ENCODE peak calls at places on chromosomes 12 and 14, in six cellular contexts. One of them, this sample, is unnamed.
A peak's percentile ranks its signal among the peaks of the same experiment; 100 is the strongest.

GRCh38 chr14:74988993-74989392 is 13.7 kb upstream of the EIF2B2 start:
- DNase-seq in tibial artery: no peak
- DNase-seq in IMR-90: no peak
- DNase-seq in A549: no peak
- DNase-seq in HCT116: no peak
- DNase-seq in CD8-positive, alpha-beta T cell: no peak
- DNase-seq in this sample: no peak

GRCh38 chr12:19158909-19159308 is 29.4 kb downstream of the PLEKHA5 start:
- DNase-seq in A549: no peak
- DNase-seq in IMR-90: peak; percentile 65
- DNase-seq in CD8-positive, alpha-beta T cell: no peak
- DNase-seq in HCT116: no peak
- DNase-seq in tibial artery: no peak
- DNase-seq in this sample: no peak

GRCh38 chr14:34993444-34993843 is 10.7 kb downstream of the SRP54 start:
- DNase-seq in HCT116: no peak
- DNase-seq in tibial artery: no peak
- DNase-seq in CD8-positive, alpha-beta T cell: no peak
- DNase-seq in IMR-90: no peak
- DNase-seq in A549: no peak
- DNase-seq in this sample: no peak

GRCh38 chr12:54421175-54421872 is 2.3 kb upstream of the ITGA5 start:
- DNase-seq in HCT116: no peak
- DNase-seq in CD8-positive, alpha-beta T cell: no peak
- DNase-seq in tibial artery: peak; percentile 95
- DNase-seq in IMR-90: peak; percentile 36
- DNase-seq in A549: no peak
- DNase-seq in this sample: no peak

GRCh38 chr14:83047436-83047835 is 1513.8 kb upstream of the SEL1L start:
- DNase-seq in IMR-90: no peak
- DNase-seq in HCT116: no peak
- DNase-seq in CD8-positive, alpha-beta T cell: no peak
- DNase-seq in A549: no peak
- DNase-seq in tibial artery: no peak
- DNase-seq in this sample: no peak

GRCh38 chr12:70664463-70664862 is 27.2 kb upstream of the PTPRB start:
- DNase-seq in CD8-positive, alpha-beta T cell: no peak
- DNase-seq in HCT116: no peak
- DNase-seq in tibial artery: no peak
- DNase-seq in A549: no peak
- DNase-seq in IMR-90: no peak
- DNase-seq in this sample: no peak

GRCh38 chr12:107402041-107403022 is 283.3 kb upstream of the PWP1 start:
- DNase-seq in IMR-90: peak; percentile 62
- DNase-seq in HCT116: peak; percentile 69
- DNase-seq in A549: peak; percentile 47
- DNase-seq in CD8-positive, alpha-beta T cell: peak; percentile 35
- DNase-seq in tibial artery: no peak
- DNase-seq in this sample: no peak

GRCh38 chr14:61573748-61574513 is 121.4 kb upstream of the HIF1A start:
- DNase-seq in A549: no peak
- DNase-seq in tibial artery: no peak
- DNase-seq in IMR-90: peak; percentile 73
- DNase-seq in HCT116: no peak
- DNase-seq in CD8-positive, alpha-beta T cell: no peak
- DNase-seq in this sample: no peak

GRCh38 chr12:52270541-52271070 is 3.8 kb upstream of the KRT86 start:
- DNase-seq in IMR-90: no peak
- DNase-seq in A549: no peak
- DNase-seq in CD8-positive, alpha-beta T cell: no peak
- DNase-seq in tibial artery: no peak
- DNase-seq in HCT116: no peak
- DNase-seq in this sample: no peak

GRCh38 chr12:116094475-116094874 is 183.0 kb downstream of the MED13L start:
- DNase-seq in IMR-90: no peak
- DNase-seq in tibial artery: no peak
- DNase-seq in HCT116: no peak
- DNase-seq in CD8-positive, alpha-beta T cell: no peak
- DNase-seq in A549: no peak
- DNase-seq in this sample: no peak

GRCh38 chr14:93029911-93030555 is 85.7 kb downstream of the ITPK1 start:
- DNase-seq in CD8-positive, alpha-beta T cell: no peak
- DNase-seq in IMR-90: peak; percentile 31
- DNase-seq in tibial artery: no peak
- DNase-seq in HCT116: no peak
- DNase-seq in A549: no peak
- DNase-seq in this sample: no peak

GRCh38 chr14:61337893-61338292 is 16.5 kb downstream of the PRKCH start:
- DNase-seq in A549: no peak
- DNase-seq in HCT116: no peak
- DNase-seq in tibial artery: no peak
- DNase-seq in CD8-positive, alpha-beta T cell: peak; percentile 64
- DNase-seq in IMR-90: no peak
- DNase-seq in this sample: no peak

GRCh38 chr12:60333461-60333860 is 737.6 kb downstream of the SLC16A7 start:
- DNase-seq in A549: no peak
- DNase-seq in CD8-positive, alpha-beta T cell: no peak
- DNase-seq in HCT116: no peak
- DNase-seq in IMR-90: peak; percentile 34
- DNase-seq in tibial artery: no peak
- DNase-seq in this sample: no peak

GRCh38 chr14:73718742-73719251 is 4.6 kb upstream of the PNMA1 start:
- DNase-seq in HCT116: no peak
- DNase-seq in IMR-90: no peak
- DNase-seq in A549: no peak
- DNase-seq in tibial artery: no peak
- DNase-seq in CD8-positive, alpha-beta T cell: no peak
- DNase-seq in this sample: no peak

GRCh38 chr14:33120341-33120740 is 181.7 kb downstream of the NPAS3 start:
- DNase-seq in HCT116: no peak
- DNase-seq in IMR-90: no peak
- DNase-seq in A549: no peak
- DNase-seq in CD8-positive, alpha-beta T cell: no peak
- DNase-seq in tibial artery: no peak
- DNase-seq in this sample: peak; percentile 82

GRCh38 chr14:33765251-33765650 is 185.6 kb downstream of the EGLN3 start:
- DNase-seq in A549: no peak
- DNase-seq in CD8-positive, alpha-beta T cell: no peak
- DNase-seq in IMR-90: no peak
- DNase-seq in tibial artery: no peak
- DNase-seq in HCT116: no peak
- DNase-seq in this sample: no peak

GRCh38 chr12:124397807-124398577 is 103.1 kb downstream of the RFLNA start:
- DNase-seq in tibial artery: peak; percentile 66
- DNase-seq in HCT116: no peak
- DNase-seq in CD8-positive, alpha-beta T cell: no peak
- DNase-seq in IMR-90: peak; percentile 41
- DNase-seq in A549: no peak
- DNase-seq in this sample: no peak

GRCh38 chr12:5442251-5443006 is 10.5 kb downstream of the NTF3 start:
- DNase-seq in tibial artery: no peak
- DNase-seq in CD8-positive, alpha-beta T cell: no peak
- DNase-seq in A549: peak; percentile 24
- DNase-seq in IMR-90: peak; percentile 73
- DNase-seq in HCT116: peak; percentile 39
- DNase-seq in this sample: no peak

GRCh38 chr12:42960087-42960527 is 370.6 kb upstream of the PRICKLE1 start:
- DNase-seq in tibial artery: no peak
- DNase-seq in CD8-positive, alpha-beta T cell: no peak
- DNase-seq in HCT116: peak; percentile 45
- DNase-seq in A549: no peak
- DNase-seq in IMR-90: peak; percentile 2
- DNase-seq in this sample: peak; percentile 34

GRCh38 chr12:116969615-116970575 is 59.1 kb downstream of the FBXW8 start:
- DNase-seq in IMR-90: no peak
- DNase-seq in A549: no peak
- DNase-seq in CD8-positive, alpha-beta T cell: no peak
- DNase-seq in tibial artery: no peak
- DNase-seq in HCT116: no peak
- DNase-seq in this sample: no peak

GRCh38 chr12:127374447-127374846 is 892.5 kb upstream of the TMEM132C start:
- DNase-seq in tibial artery: no peak
- DNase-seq in IMR-90: no peak
- DNase-seq in A549: no peak
- DNase-seq in CD8-positive, alpha-beta T cell: no peak
- DNase-seq in HCT116: no peak
- DNase-seq in this sample: no peak

GRCh38 chr12:27525373-27525772 is 1.4 kb downstream of the PPFIBP1 start:
- DNase-seq in tibial artery: peak; percentile 45
- DNase-seq in IMR-90: peak; percentile 81
- DNase-seq in CD8-positive, alpha-beta T cell: no peak
- DNase-seq in HCT116: no peak
- DNase-seq in A549: peak; percentile 44
- DNase-seq in this sample: peak; percentile 27

GRCh38 chr12:102427542-102427923 is 52.8 kb downstream of the IGF1 start:
- DNase-seq in tibial artery: no peak
- DNase-seq in CD8-positive, alpha-beta T cell: no peak
- DNase-seq in A549: no peak
- DNase-seq in IMR-90: no peak
- DNase-seq in HCT116: no peak
- DNase-seq in this sample: no peak
- H3K27ac ChIP-seq in tibial artery: peak overlapping the region; percentile 67
- H3K27ac ChIP-seq in CD8-positive, alpha-beta T cell: no peak overlapping the region
- H3K27ac ChIP-seq in A549: no peak overlapping the region
- H3K27ac ChIP-seq in IMR-90: peak overlapping the region; percentile 77
- H3K27ac ChIP-seq in HCT116: no peak overlapping the region
- H3K27ac ChIP-seq in this sample: no peak overlapping the region

DNA sequence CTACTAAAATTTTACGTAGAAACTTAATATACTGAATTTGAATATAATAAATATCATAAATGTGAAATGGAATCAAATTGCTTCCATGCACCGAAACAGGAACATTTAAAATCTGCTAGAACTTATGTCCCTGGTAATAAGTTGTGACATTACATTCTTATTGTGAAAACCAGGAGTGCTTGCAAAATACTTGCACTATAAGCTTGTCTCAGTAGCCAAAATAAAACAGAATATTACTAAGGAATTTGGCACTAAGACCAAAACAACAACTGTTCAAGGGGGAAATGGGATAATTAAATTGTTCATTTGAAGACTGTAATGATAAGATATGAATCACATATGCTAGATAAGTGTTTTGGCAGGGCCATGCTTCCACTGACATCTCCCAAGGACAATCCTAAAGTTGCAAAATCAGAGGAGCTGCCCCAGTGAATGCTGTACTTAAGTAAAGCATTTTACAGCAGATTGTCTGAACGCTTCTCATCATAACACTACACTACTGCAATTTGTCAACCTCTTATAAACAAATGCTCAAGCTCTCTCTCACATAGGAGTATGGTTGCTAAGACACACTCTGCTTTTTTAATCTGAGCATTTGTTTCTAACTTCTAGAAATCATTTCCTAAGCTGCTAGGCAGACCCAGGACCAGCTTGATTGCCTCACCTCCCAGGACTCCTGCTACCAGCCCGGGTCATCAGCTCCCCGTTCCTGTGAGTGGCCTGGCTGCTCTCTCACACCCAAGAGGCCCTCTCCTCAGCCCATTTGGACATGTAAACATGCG is 191.4 kb downstream of the PAX9 start:
- DNase-seq in tibial artery: peak; percentile 50
- DNase-seq in HCT116: no peak
- DNase-seq in A549: no peak
- DNase-seq in IMR-90: no peak
- DNase-seq in CD8-positive, alpha-beta T cell: no peak
- DNase-seq in this sample: no peak
- H3K27ac ChIP-seq in tibial artery: no peak overlapping the region
- H3K27ac ChIP-seq in HCT116: no peak overlapping the region
- H3K27ac ChIP-seq in A549: no peak overlapping the region
- H3K27ac ChIP-seq in IMR-90: no peak overlapping the region
- H3K27ac ChIP-seq in CD8-positive, alpha-beta T cell: no peak overlapping the region
- H3K27ac ChIP-seq in this sample: no peak overlapping the region

DNA sequence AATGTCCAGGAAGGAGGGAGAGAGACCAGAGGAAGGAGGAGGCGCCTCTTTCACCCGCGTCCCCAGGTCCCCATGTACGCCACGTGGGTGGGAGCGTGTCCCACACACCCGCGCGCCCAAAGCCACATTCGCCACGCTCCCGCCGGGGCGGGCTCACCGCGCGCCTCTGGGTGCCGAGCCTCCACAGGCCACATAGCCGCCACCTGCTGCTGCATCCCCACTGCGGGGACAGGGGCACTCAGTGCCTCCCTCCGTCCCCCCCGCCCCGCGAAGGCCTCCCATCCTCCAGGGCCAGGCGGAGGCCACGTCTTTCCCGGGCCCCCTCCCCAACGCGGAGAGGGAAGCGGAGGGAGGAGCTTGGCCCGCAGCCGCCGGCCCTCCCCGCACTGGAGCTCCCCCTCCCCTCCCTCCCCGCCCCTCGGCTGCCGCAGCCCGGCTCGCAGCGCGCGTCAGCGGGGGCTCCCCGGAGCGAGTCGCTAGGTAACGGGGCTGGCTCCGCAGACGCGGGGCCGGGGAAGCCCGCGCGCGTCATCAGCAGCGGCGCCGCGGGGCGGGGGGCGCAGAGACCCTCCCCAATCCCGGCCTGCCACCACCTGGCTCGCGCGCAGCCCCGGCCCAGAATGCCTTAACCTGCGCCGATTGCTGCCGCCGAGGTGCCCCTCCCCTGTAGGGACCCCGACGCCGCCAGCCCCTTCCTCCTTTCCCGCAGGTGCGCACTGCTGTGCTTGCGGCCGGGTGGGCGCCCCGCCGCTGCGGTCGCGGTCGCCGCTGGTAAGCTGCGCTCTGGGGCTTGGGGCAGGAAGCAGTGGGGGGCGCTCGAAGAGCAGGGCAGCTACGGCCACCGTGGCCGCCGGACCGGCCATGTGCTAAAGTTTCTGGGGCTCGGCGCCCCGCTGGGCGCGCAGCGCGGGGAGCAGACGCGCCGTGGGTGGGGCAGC is 532 bp upstream of the TUNAR start:
- DNase-seq in tibial artery: no peak
- DNase-seq in IMR-90: no peak
- DNase-seq in A549: no peak
- DNase-seq in CD8-positive, alpha-beta T cell: no peak
- DNase-seq in HCT116: no peak
- DNase-seq in this sample: no peak
- H3K27ac ChIP-seq in tibial artery: no peak overlapping the region
- H3K27ac ChIP-seq in IMR-90: no peak overlapping the region
- H3K27ac ChIP-seq in A549: no peak overlapping the region
- H3K27ac ChIP-seq in CD8-positive, alpha-beta T cell: no peak overlapping the region
- H3K27ac ChIP-seq in HCT116: no peak overlapping the region
- H3K27ac ChIP-seq in this sample: no peak overlapping the region

GRCh38 chr12:118982308-118982707 is 967 bp downstream of the SRRM4 start:
- DNase-seq in HCT116: no peak
- DNase-seq in IMR-90: no peak
- DNase-seq in tibial artery: no peak
- DNase-seq in A549: no peak
- DNase-seq in CD8-positive, alpha-beta T cell: no peak
- DNase-seq in this sample: no peak

GRCh38 chr12:118981285-118982201 is at the start of gene SRRM4:
- DNase-seq in tibial artery: no peak
- DNase-seq in CD8-positive, alpha-beta T cell: no peak
- DNase-seq in HCT116: no peak
- DNase-seq in A549: no peak
- DNase-seq in IMR-90: no peak
- DNase-seq in this sample: no peak

GRCh38 chr12:118983147-118983824 is 1.9 kb downstream of the SRRM4 start:
- DNase-seq in IMR-90: no peak
- DNase-seq in CD8-positive, alpha-beta T cell: no peak
- DNase-seq in tibial artery: no peak
- DNase-seq in A549: no peak
- DNase-seq in HCT116: no peak
- DNase-seq in this sample: no peak

GRCh38 chr12:118986043-118986442 is 4.7 kb downstream of the SRRM4 start:
- DNase-seq in CD8-positive, alpha-beta T cell: no peak
- DNase-seq in A549: no peak
- DNase-seq in tibial artery: no peak
- DNase-seq in IMR-90: no peak
- DNase-seq in HCT116: no peak
- DNase-seq in this sample: no peak

GRCh38 chr12:118984206-118984943 is 3.0 kb downstream of the SRRM4 start:
- DNase-seq in tibial artery: no peak
- DNase-seq in A549: no peak
- DNase-seq in HCT116: no peak
- DNase-seq in IMR-90: no peak
- DNase-seq in CD8-positive, alpha-beta T cell: no peak
- DNase-seq in this sample: no peak
- H3K27ac ChIP-seq in tibial artery: no peak overlapping the region
- H3K27ac ChIP-seq in A549: no peak overlapping the region
- H3K27ac ChIP-seq in HCT116: no peak overlapping the region
- H3K27ac ChIP-seq in IMR-90: no peak overlapping the region
- H3K27ac ChIP-seq in CD8-positive, alpha-beta T cell: no peak overlapping the region
- H3K27ac ChIP-seq in this sample: no peak overlapping the region

This sample was measured in epithelial cell of prostate.